ENCODE peak calls at places on chromosome 1, in four cellular contexts. One of them, this sample, is unnamed.

GRCh38 chr1:169044296-169044695 is 62.2 kb upstream of the ATP1B1 start:
- DNase-seq in tibial artery: no peak
- DNase-seq in mesendoderm: no peak
- DNase-seq in Right ventricle myocardium inferior: no peak
- DNase-seq in this sample: peak

GRCh38 chr1:224380003-224380402 is 23.3 kb downstream of the CNIH4 start:
- DNase-seq in mesendoderm: no peak
- DNase-seq in Right ventricle myocardium inferior: no peak
- DNase-seq in tibial artery: no peak
- DNase-seq in this sample: peak

GRCh38 chr1:111212634-111213335 is 12.3 kb upstream of the DENND2D start:
- DNase-seq in Right ventricle myocardium inferior: no peak
- DNase-seq in mesendoderm: peak
- DNase-seq in tibial artery: no peak
- DNase-seq in this sample: no peak

GRCh38 chr1:2050482-2050792 is 226 bp downstream of the PRKCZ start:
- DNase-seq in Right ventricle myocardium inferior: no peak
- DNase-seq in tibial artery: no peak
- DNase-seq in mesendoderm: peak
- DNase-seq in this sample: no peak

GRCh38 chr1:17819129-17819802 is 64.1 kb downstream of the ACTL8 start:
- DNase-seq in Right ventricle myocardium inferior: peak
- DNase-seq in mesendoderm: no peak
- DNase-seq in tibial artery: no peak
- DNase-seq in this sample: no peak

GRCh38 chr1:54403808-54404261 is 2.4 kb downstream of the SSBP3 start:
- DNase-seq in mesendoderm: no peak
- DNase-seq in tibial artery: no peak
- DNase-seq in Right ventricle myocardium inferior: no peak
- DNase-seq in this sample: no peak

GRCh38 chr1:178688244-178688643 is 36.8 kb upstream of the RALGPS2 start:
- DNase-seq in Right ventricle myocardium inferior: no peak
- DNase-seq in tibial artery: no peak
- DNase-seq in mesendoderm: no peak
- DNase-seq in this sample: no peak

GRCh38 chr1:169288011-169288414 is 79.6 kb downstream of the NME7 start:
- DNase-seq in tibial artery: no peak
- DNase-seq in mesendoderm: peak
- DNase-seq in Right ventricle myocardium inferior: no peak
- DNase-seq in this sample: no peak

This sample was measured in activated T-helper 2 cell treated with anti-CD3 and anti-CD28 coated beads, Interferon-gamma antibody, Interleukin-2, Interleukin-4, amounts not matched to agents 10 μg/mL and 5 μg/mL and 100 μg/mL, durations not matched to agents 14 hours and 24 hours and 36 hours.